ENCODE peak calls at places on chromosomes 1 and 21, in six cellular contexts. U, M, G, F, V and R are unnamed samples.

GRCh38 chr1:110952031-110952430 is 11.7 kb downstream of the LRIF1 start:
- DNase-seq in U (no peak), M (no peak), G (no peak), F (no peak), V (no peak), R (no peak)

GRCh38 chr21:42763578-42764442 is 110.4 kb downstream of the PDE9A start:
- DNase-seq in U (no peak), M (no peak), G (no peak), F (no peak), V (no peak), R (no peak)

GRCh38 chr1:26786437-26787380 is 1.0 kb upstream of the PIGV start:
- DNase-seq in U (peak), M (peak), G (no peak), F (peak), V (no peak), R (peak)

GRCh38 chr1:160607051-160608032 is 28.0 kb upstream of the CD84 start:
- DNase-seq in U (peak), M (peak), G (peak), F (peak), V (peak), R (peak)

GRCh38 chr1:151934048-151934493 is 24.8 kb upstream of the THEM4 start:
- DNase-seq in U (peak), M (peak), G (peak), F (peak), V (no peak), R (peak)

GRCh38 chr1:169527461-169528213 is 41.9 kb upstream of the SLC19A2 start:
- DNase-seq in U (peak), M (no peak), G (no peak), F (no peak), V (no peak), R (no peak)

GRCh38 chr1:235513495-235514366 is 9.5 kb upstream of the B3GALNT2 start:
- DNase-seq in U (peak), M (peak), G (peak), F (peak), V (no peak), R (peak)

GRCh38 chr21:39014751-39015150 is 168.5 kb downstream of the PSMG1 start:
- DNase-seq in U (peak), M (no peak), G (peak), F (no peak), V (no peak), R (no peak)

GRCh38 chr21:32844653-32845443 is 73.3 kb upstream of the PAXBP1 start:
- DNase-seq in U (peak), M (no peak), G (peak), F (no peak), V (no peak), R (peak)

GRCh38 chr1:161258439-161259386 is at the start of gene PCP4L1:
- DNase-seq in U (peak), M (no peak), G (peak), F (no peak), V (no peak), R (no peak)

GRCh38 chr21:31932470-31932764 is 59.6 kb downstream of the HUNK start:
- DNase-seq in U (no peak), M (no peak), G (no peak), F (peak), V (no peak), R (no peak)

GRCh38 chr1:84525738-84526137 is 19.4 kb upstream of the GNG5 start:
- DNase-seq in U (no peak), M (no peak), G (no peak), F (no peak), V (no peak), R (no peak)

GRCh38 chr1:121443131-121443530 is 258.4 kb downstream of the SRGAP2C start:
- DNase-seq in U (peak), M (no peak), G (no peak), F (no peak), V (no peak), R (no peak)

GRCh38 chr21:30842990-30843389 is 13.4 kb upstream of the KRTAP7-1 start:
- DNase-seq in U (no peak), M (no peak), G (no peak), F (no peak), V (no peak), R (no peak)

GRCh38 chr1:65793359-65793732 is 651 bp downstream of the PDE4B start:
- DNase-seq in U (peak), M (no peak), G (no peak), F (no peak), V (no peak), R (no peak)

GRCh38 chr1:9350011-9350907 is 57.6 kb downstream of the SPSB1 start:
- DNase-seq in U (peak), M (peak), G (no peak), F (no peak), V (no peak), R (no peak)

GRCh38 chr1:177490240-177490639 is 319.5 kb downstream of the BRINP2 start:
- DNase-seq in U (no peak), M (no peak), G (no peak), F (no peak), V (no peak), R (no peak)

GRCh38 chr1:75731881-75732280 is 7.4 kb downstream of the ACADM start:
- DNase-seq in U (peak), M (no peak), G (no peak), F (no peak), V (no peak), R (no peak)

GRCh38 chr1:2341706-2342383 is 49.5 kb downstream of the MORN1 start:
- DNase-seq in U (no peak), M (no peak), G (no peak), F (no peak), V (no peak), R (no peak)

GRCh38 chr1:223844521-223844961 is 1.2 kb downstream of the TP53BP2 start:
- DNase-seq in U (no peak), M (no peak), G (no peak), F (no peak), V (no peak), R (no peak)

GRCh38 chr1:64685942-64686341 is 58.9 kb upstream of the RAVER2 start:
- DNase-seq in U (no peak), M (no peak), G (no peak), F (no peak), V (no peak), R (no peak)

GRCh38 chr1:204754821-204755220 is 69.3 kb upstream of the LRRN2 start:
- DNase-seq in U (no peak), M (no peak), G (no peak), F (no peak), V (no peak), R (no peak)

GRCh38 chr21:39054066-39054465 is 129.2 kb downstream of the PSMG1 start:
- DNase-seq in U (no peak), M (no peak), G (no peak), F (no peak), V (no peak), R (no peak)

GRCh38 chr1:1915911-1916835 is 1.1 kb downstream of the CALML6 start:
- DNase-seq in U (no peak), M (no peak), G (no peak), F (no peak), V (no peak), R (no peak)

GRCh38 chr1:16612332-16613172 is 812 bp downstream of the NBPF1 start:
- DNase-seq in U (peak), M (peak), G (peak), F (peak), V (no peak), R (peak)

GRCh38 chr1:232472485-232473041 is 157.4 kb downstream of the SIPA1L2 start:
- DNase-seq in U (peak), M (no peak), G (no peak), F (no peak), V (no peak), R (no peak)

GRCh38 chr1:116777831-116778830 is 23.9 kb downstream of the CD2 start:
- DNase-seq in U (peak), M (no peak), G (no peak), F (peak), V (no peak), R (no peak)

GRCh38 chr1:83773059-83773458 is 225.9 kb downstream of the TTLL7 start:
- DNase-seq in U (no peak), M (no peak), G (no peak), F (no peak), V (no peak), R (no peak)

GRCh38 chr1:218886472-218886871 is 287.2 kb upstream of the LYPLAL1 start:
- DNase-seq in U (peak), M (no peak), G (no peak), F (no peak), V (no peak), R (no peak)

GRCh38 chr1:32125313-32125712 is 17.5 kb downstream of the KPNA6 start:
- DNase-seq in U (no peak), M (no peak), G (no peak), F (no peak), V (no peak), R (no peak)

GRCh38 chr1:165895451-165895871 is 68.0 kb downstream of the UCK2 start:
- DNase-seq in U (peak), M (no peak), G (no peak), F (no peak), V (no peak), R (no peak)

GRCh38 chr1:83583351-83584014 is 415.4 kb downstream of the TTLL7 start:
- DNase-seq in U (no peak), M (no peak), G (peak), F (no peak), V (no peak), R (no peak)

GRCh38 chr1:57424231-57425027 is 569 bp upstream of the DAB1 start:
- DNase-seq in U (peak), M (no peak), G (peak), F (peak), V (no peak), R (peak)

GRCh38 chr21:34510148-34511142 is 1.6 kb downstream of the KCNE1 start:
- DNase-seq in U (peak), M (peak), G (peak), F (peak), V (no peak), R (peak)

GRCh38 chr1:193558491-193559028 is 372.1 kb upstream of the B3GALT2 start:
- DNase-seq in U (peak), M (no peak), G (peak), F (no peak), V (no peak), R (no peak)

GRCh38 chr1:75345538-75346292 is 211.5 kb downstream of the LHX8 start:
- DNase-seq in U (no peak), M (no peak), G (no peak), F (no peak), V (no peak), R (no peak)

GRCh38 chr1:154703207-154703606 is 95.2 kb upstream of the ADAR start:
- DNase-seq in U (no peak), M (no peak), G (no peak), F (no peak), V (no peak), R (no peak)
- TF ChIP-seq BHLHE40 in U (no peak), M (no peak), G (no peak), F (no peak), V (no peak), R (no peak)

DNA sequence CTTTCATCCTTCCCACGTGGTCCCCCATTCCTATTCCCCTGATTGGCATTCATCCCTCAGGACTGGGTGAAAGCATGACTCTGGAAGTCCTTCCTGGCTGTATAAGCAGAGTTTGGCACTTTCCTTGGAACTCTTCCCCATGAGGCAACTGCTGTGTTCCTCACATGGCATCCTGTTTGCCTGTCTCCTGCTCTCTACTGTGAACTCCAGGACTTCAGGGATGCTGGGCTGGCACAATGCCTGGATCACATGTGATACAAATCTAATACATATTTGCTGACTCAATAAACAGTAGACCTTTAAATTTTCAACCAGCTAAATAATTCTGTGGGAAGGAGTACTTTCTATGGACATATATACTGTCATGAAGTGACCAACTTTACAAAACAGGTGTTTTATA is 46.8 kb upstream of the EDEM3 start:
- DNase-seq in U (peak), M (no peak), G (peak), F (no peak), V (no peak), R (no peak)
- TF ChIP-seq BHLHE40 in U (no peak), M (no peak), G (no peak), F (no peak), V (no peak), R (no peak)

GRCh38 chr1:225607355-225607754 is 45.6 kb downstream of the ENAH start:
- DNase-seq in U (no peak), M (no peak), G (no peak), F (no peak), V (no peak), R (no peak)

GRCh38 chr1:225602590-225603206 is 50.2 kb downstream of the ENAH start:
- DNase-seq in U (no peak), M (no peak), G (no peak), F (no peak), V (no peak), R (no peak)

GRCh38 chr1:225601902-225602589 is 50.9 kb downstream of the ENAH start:
- DNase-seq in U (no peak), M (no peak), G (no peak), F (no peak), V (no peak), R (no peak)

GRCh38 chr1:225608014-225608796 is 44.7 kb downstream of the ENAH start:
- DNase-seq in U (no peak), M (no peak), G (no peak), F (no peak), V (no peak), R (no peak)

DNA sequence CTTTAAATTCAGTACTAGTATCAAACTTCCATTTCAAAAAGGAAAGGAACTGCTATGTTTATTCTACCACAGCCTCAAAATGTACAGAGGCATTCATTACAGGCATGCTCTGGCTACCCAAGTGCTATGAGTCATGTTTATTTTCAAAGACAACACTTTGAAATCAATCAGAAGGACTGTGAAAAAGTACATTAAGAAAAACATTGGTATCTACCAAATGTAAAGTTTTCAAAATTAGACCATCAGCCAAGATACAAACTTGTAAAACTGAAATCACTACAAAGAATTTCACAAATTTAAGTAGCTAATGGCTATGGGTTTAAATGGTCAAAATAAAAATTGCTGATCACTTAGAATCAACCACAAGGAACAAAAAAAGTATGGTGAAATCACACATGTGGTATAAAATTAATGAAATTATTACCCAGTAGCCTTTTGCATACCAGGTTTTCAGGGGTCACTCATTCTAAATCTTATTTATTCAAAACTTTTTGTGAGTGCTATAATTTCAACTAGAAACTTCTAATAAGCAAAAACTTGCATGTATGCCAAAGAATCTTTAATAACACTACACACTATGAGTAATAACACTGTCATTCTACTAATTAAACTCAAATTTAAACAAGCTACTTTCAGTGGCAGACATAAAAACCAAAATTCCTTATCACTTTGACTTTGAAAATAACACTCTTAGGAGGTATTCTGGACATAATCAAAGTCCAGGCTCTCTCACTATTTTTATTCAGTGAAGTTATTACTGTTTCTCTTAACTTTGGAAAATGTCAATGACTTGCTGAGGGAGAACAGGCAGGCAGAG is 49.2 kb downstream of the ENAH start:
- DNase-seq in U (peak), M (no peak), G (peak), F (peak), V (no peak), R (no peak)
- TF ChIP-seq BHLHE40 in U (peak), M (no peak), G (no peak), F (no peak), V (no peak), R (no peak)

DNA sequence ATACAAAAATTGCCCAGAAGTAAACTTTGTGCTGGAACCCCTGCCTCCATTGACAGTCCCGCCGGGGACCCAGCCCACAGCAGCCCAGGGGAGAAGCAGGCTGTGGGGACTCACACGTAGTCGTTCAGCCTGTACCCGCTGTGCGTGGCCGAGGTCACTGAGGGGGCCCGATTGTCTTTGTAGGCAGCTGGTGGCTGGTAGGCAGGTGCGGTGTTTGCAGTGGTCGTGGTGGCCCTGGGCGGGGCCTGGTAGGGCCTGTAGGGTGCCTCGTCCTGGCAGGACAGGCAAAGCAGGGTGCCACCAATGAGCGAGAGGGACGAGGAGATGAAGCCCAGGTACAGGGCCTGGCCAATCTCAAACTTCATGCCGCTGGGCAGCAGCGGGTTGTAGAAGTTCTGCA is 19.1 kb downstream of the CLDN14 start:
- DNase-seq in U (no peak), M (no peak), G (no peak), F (no peak), V (no peak), R (no peak)
- TF ChIP-seq BHLHE40 in U (no peak), M (no peak), G (no peak), F (no peak), V (no peak), R (no peak)

DNA sequence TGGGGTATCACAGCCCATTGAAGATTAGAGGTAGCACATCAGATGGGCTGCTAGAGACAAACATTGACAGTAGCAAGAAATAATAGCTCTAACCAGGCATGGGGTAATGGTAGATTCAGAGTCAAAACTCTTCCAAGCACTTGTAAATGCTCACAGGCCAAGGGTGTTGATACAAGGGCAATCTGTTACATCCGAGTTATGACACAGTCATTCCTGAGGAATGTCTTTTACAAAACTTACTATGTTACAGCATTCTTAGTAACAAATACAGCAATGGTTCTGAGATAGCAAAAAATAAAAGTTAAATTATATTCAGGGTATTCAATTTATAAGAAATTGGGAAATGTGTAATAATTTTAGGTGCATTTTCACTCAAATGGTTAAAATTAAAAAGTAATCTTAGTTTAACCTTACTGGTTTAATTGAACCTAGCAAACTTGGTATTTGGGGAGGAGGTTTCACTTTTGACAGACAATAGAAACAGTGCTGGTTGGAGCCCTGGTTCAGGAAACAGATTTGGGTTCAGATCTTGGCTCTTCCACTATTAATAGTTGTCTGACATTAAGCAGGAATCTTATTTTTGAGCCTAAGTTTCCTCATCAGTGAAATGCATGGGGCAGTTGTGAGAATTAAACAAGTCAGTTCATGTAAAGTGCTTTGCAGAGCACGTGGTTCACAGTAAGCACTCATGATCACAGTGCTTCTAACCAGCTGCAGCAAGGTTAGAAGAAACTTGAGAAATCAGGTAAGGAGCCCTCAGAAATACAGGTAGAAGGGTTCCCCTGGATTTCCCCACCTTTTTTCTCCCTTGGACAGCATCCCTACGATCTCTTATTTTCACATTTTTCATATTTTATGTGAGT is 4.4 kb downstream of the ST3GAL3 start:
- DNase-seq in U (peak), M (no peak), G (peak), F (no peak), V (no peak), R (no peak)
- TF ChIP-seq BHLHE40 in U (no peak), M (no peak), G (no peak), F (no peak), V (no peak), R (no peak)

GRCh38 chr1:149914545-149914944 is 3.1 kb downstream of the SV2A start:
- DNase-seq in U (no peak), M (no peak), G (no peak), F (no peak), V (no peak), R (no peak)

GRCh38 chr1:149916193-149916926 is 1.3 kb downstream of the SV2A start:
- DNase-seq in U (no peak), M (no peak), G (no peak), F (no peak), V (no peak), R (no peak)

GRCh38 chr1:149916927-149917310 is 725 bp downstream of the SV2A start:
- DNase-seq in U (no peak), M (no peak), G (no peak), F (no peak), V (no peak), R (no peak)

GRCh38 chr1:149917590-149918144 is at the start of gene SV2A:
- DNase-seq in U (peak), M (no peak), G (no peak), F (peak), V (no peak), R (peak)

GRCh38 chr1:149915429-149916192 is 2.0 kb downstream of the SV2A start:
- DNase-seq in U (no peak), M (peak), G (no peak), F (no peak), V (no peak), R (no peak)
- TF ChIP-seq BHLHE40 in U (no peak), M (no peak), G (no peak), F (no peak), V (no peak), R (no peak)

GRCh38 chr1:10762875-10763274 is 33.6 kb downstream of the CASZ1 start:
- DNase-seq in U (no peak), M (no peak), G (no peak), F (no peak), V (no peak), R (no peak)
- TF ChIP-seq BHLHE40 in U (no peak), M (no peak), G (no peak), F (no peak), V (no peak), R (no peak)

DNA sequence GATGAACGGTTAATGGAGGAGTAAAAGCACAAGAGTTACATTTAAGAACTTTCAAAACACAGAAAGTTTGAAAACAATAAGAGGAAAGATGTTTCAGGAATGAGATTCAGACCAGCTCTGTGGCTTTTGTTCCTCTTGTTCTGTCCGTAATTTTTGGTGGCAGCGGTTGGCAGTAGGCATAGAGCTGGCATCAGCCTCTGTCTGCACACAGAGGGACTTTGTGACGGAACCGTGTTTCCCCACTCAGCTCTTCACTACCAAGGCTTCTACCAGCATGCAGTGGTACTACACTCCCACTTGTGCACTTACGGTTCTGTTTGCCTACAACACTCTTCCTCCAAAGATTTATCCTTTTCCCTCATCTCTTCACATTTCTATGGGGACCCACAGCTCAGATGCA is 212.8 kb downstream of the DSCAM start:
- DNase-seq in U (no peak), M (no peak), G (no peak), F (no peak), V (no peak), R (no peak)
- TF ChIP-seq BHLHE40 in U (no peak), M (no peak), G (no peak), F (no peak), V (no peak), R (no peak)